ENCODE peak calls at places on chromosomes 16 and 17, in seven cellular contexts. X, I, Y, K, J, H and C are unnamed samples. For H3K36me3, the result is how much of the 10 kb centered on the place peaks cover.

GRCh38 chr17:17778308-17779014 is 58.3 kb downstream of the SREBF1 start:
- DNase-seq in J (no peak), I (peak), Y (peak), K (peak), X (no peak), H (peak), C (no peak)

GRCh38 chr16:78478267-78478821 is 378.9 kb downstream of the WWOX start:
- DNase-seq in J (no peak), X (peak), Y (no peak), H (no peak), I (no peak), K (no peak), C (no peak)

GRCh38 chr17:36920032-36921000 is 17.0 kb upstream of the LHX1 start:
- DNase-seq in I (no peak), H (no peak), J (no peak), K (no peak), X (no peak), Y (no peak), C (peak)

GRCh38 chr16:586047-586644 is 3.7 kb upstream of the RAB40C start:
- DNase-seq in X (no peak), Y (no peak), J (no peak), K (no peak), H (no peak), I (peak), C (no peak)

GRCh38 chr16:86104537-86105048 is 205.6 kb downstream of the IRF8 start:
- DNase-seq in Y (no peak), I (no peak), K (no peak), X (no peak), H (no peak), J (no peak), C (no peak)

GRCh38 chr17:61475726-61476125 is 23.5 kb downstream of the TBX4 start:
- DNase-seq in X (no peak), J (peak), I (no peak), K (no peak), H (peak), Y (no peak), C (no peak)

GRCh38 chr17:32259596-32259995 is 6.0 kb upstream of the RHBDL3 start:
- DNase-seq in I (no peak), K (no peak), H (no peak), J (no peak), X (no peak), Y (no peak), C (no peak)

GRCh38 chr17:17001874-17002520 is 30.1 kb upstream of the TNFRSF13B start:
- DNase-seq in Y (peak), H (peak), X (peak), K (peak), J (peak), I (peak), C (no peak)

GRCh38 chr17:8430966-8431365 is 4.7 kb upstream of the NDEL1 start:
- DNase-seq in Y (no peak), K (no peak), H (peak), X (no peak), I (peak), J (peak), C (no peak)

GRCh38 chr17:8210761-8211458 is 535 bp upstream of the AURKB start:
- DNase-seq in I (no peak), X (no peak), Y (peak), J (no peak), K (peak), H (no peak), C (no peak)

DNA sequence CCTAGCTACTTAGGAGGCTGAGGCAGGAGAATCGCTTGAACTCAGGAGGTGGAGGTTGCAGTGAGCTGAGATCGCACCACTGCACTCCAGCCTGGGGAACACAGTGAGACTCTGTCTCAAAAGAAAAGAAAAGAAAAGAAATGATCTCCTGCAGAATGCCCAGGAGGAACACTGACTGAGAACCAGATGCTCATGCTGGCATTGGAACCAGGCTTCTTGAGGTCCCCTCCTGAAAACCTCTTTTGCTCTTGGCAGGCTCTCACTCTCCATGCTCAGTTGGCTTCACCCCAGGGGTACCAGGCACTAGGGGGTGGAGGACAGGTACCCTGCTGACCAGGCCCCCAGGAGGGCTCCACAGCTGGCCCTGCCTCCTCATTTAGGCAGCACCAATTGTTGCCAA is 8.5 kb upstream of the TNFRSF17 start:
- DNase-seq in Y (no peak), I (no peak), H (no peak), K (no peak), X (no peak), J (no peak), C (no peak)
- TF ChIP-seq CTCF in Y (no peak), I (no peak), H (no peak), K (no peak), X (no peak), J (no peak), C (no peak)

GRCh38 chr17:20072692-20072992 is 63.5 kb downstream of the SPECC1 start:
- DNase-seq in I (no peak), J (no peak), K (no peak), X (no peak), Y (no peak), H (no peak), C (no peak)
- H3K36me3 ChIP-seq in I (under half), J (under half), K (under half), X (under half), Y (under half), H (under half), C (under half)

GRCh38 chr16:56041556-56042140 is 149.6 kb upstream of the GNAO1 start:
- DNase-seq in X (peak), J (no peak), H (peak), I (no peak), K (no peak), Y (peak), C (no peak)
- TF ChIP-seq CTCF in X (no peak), J (no peak), H (peak), I (no peak), K (no peak), Y (no peak), C (peak)

GRCh38 chr17:41688641-41689496 is at the start of gene EIF1:
- DNase-seq in X (peak), J (peak), K (peak), Y (peak), H (peak), I (peak), C (peak)

GRCh38 chr17:41692722-41693521 is 4.2 kb downstream of the EIF1 start:
- DNase-seq in I (no peak), H (no peak), X (no peak), K (no peak), J (no peak), Y (no peak), C (no peak)

GRCh38 chr17:41689497-41690299 is 1.0 kb downstream of the EIF1 start:
- DNase-seq in K (peak), I (no peak), X (peak), J (no peak), H (peak), Y (peak), C (no peak)

GRCh38 chr17:41690497-41690896 is 1.8 kb downstream of the EIF1 start:
- DNase-seq in H (no peak), I (no peak), J (no peak), X (no peak), K (no peak), Y (no peak), C (no peak)

GRCh38 chr17:41691031-41691777 is 2.5 kb downstream of the EIF1 start:
- DNase-seq in J (no peak), X (no peak), K (no peak), I (no peak), Y (no peak), H (no peak), C (no peak)
- H3K36me3 ChIP-seq in J (half or more), X (half or more), K (under half), I (under half), Y (under half), H (under half), C (under half)

DNA sequence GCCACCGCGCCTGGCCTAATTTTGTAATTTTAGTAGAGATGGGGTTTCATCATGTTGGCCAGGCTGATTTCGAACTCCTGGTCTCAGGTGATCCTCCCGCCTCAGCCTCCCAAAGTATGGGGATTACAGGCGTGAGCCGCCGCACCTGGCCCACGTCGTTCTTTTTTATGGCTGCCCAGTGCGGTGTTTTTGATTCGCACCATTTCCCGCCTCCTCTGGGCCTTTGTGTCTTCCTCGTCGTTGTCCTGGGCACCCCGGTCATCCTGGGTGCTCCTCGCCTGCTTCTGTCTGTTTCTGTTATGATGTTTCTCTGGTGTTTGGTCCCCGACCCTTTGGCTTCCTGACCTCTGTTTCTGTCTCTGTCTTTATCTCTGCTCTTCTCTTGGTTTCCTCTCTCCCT is 15.0 kb downstream of the CBX4 start:
- DNase-seq in J (no peak), Y (no peak), K (no peak), H (no peak), I (no peak), X (no peak), C (no peak)
- TF ChIP-seq CTCF in J (no peak), Y (no peak), K (no peak), H (no peak), I (no peak), X (no peak), C (no peak)

GRCh38 chr17:3864534-3864933 is 18.5 kb upstream of the NCBP3 start:
- DNase-seq in I (no peak), K (no peak), H (no peak), X (no peak), J (no peak), Y (no peak), C (no peak)
- H3K36me3 ChIP-seq in I (under half), K (under half), H (under half), X (under half), J (under half), Y (under half), C (under half)

DNA sequence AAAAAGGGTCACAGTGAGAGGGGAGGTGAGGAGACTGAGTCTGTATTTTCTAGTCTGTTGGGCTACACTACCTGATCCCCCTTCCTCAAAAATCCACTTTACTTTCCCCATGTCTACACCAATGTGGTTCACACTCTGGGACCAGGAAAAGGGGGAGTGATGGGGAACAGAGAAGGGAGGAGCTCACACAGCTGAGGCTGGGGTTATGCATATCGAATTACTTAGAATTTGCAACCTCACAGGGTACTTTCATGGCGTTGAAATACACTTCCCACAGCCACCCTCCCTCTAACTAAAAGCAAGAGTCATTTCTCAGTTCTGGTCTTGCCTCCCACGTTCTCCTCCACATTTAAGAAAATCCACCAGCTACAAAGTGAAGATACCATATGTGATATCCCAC is 14.1 kb downstream of the MAPT start:
- DNase-seq in J (no peak), K (no peak), I (no peak), Y (no peak), X (no peak), H (no peak), C (no peak)
- TF ChIP-seq CTCF in J (no peak), K (no peak), I (no peak), Y (no peak), X (no peak), H (no peak), C (no peak)

GRCh38 chr16:54253118-54253517 is 33.5 kb downstream of the IRX3 start:
- DNase-seq in X (no peak), I (no peak), Y (no peak), H (no peak), K (no peak), J (no peak), C (no peak)
- H3K36me3 ChIP-seq in X (under half), I (under half), Y (under half), H (under half), K (under half), J (under half), C (under half)

GRCh38 chr16:82738699-82739098 is 111.9 kb downstream of the CDH13 start:
- DNase-seq in J (no peak), X (no peak), H (no peak), K (no peak), I (no peak), Y (no peak), C (no peak)
- TF ChIP-seq CTCF in J (no peak), X (no peak), H (no peak), K (no peak), I (no peak), Y (no peak), C (peak)

GRCh38 chr16:68309798-68310197 is 948 bp downstream of the SLC7A6OS start:
- DNase-seq in X (no peak), I (no peak), Y (no peak), K (no peak), J (no peak), H (no peak), C (no peak)
- H3K36me3 ChIP-seq in X (under half), I (under half), Y (under half), K (under half), J (under half), H (under half), C (under half)